ENCODE peak calls at places on chromosome X, in ten cellular contexts. V is GM23248; C is trophoblast cell; X is H9; J is mucosa of descending colon; G is heart right ventricle; O is CD4-positive, alpha-beta memory T cell; L is aorta; Q is HCT116; U is tibial nerve. A is an unnamed sample.

GRCh38 chrX:101191217-101191750 is 28.3 kb upstream of the DRP2 start:
- DNase-seq in Q (no peak), U (no peak), J (no peak), O (no peak), L (peak; percentile 78), V (peak; percentile 36), X (peak; percentile 63), C (peak; percentile 18), G (peak; percentile 20), A (no peak)

GRCh38 chrX:101429934-101430333 is 21.9 kb downstream of the HNRNPH2 start:
- DNase-seq in U (no peak), O (no peak), J (no peak), V (peak; percentile 61), C (peak; percentile 20), X (no peak), Q (no peak), G (no peak), L (no peak), A (no peak)

GRCh38 chrX:41445171-41445570 is 2.0 kb upstream of the NYX start:
- DNase-seq in O (no peak), L (no peak), U (no peak), X (no peak), V (no peak), J (no peak), C (no peak), G (no peak), Q (no peak), A (no peak)

GRCh38 chrX:47101206-47101605 is 23.0 kb downstream of the RGN start:
- DNase-seq in Q (no peak), U (no peak), O (no peak), G (no peak), V (no peak), L (no peak), C (no peak), J (no peak), X (no peak), A (no peak)

GRCh38 chrX:48972214-48973164 is 845 bp upstream of the KCND1 start:
- DNase-seq in V (peak; percentile 59), Q (peak; percentile 10), O (peak; percentile 27), U (peak; percentile 62), L (no peak), J (peak; percentile 35), C (peak; percentile 44), G (no peak), X (peak; percentile 73), A (no peak)

GRCh38 chrX:15512401-15512965 is 11.9 kb downstream of the BMX start:
- DNase-seq in V (peak; percentile 3), X (no peak), G (no peak), O (no peak), L (no peak), J (no peak), U (no peak), C (no peak), Q (no peak), A (no peak)

GRCh38 chrX:10615931-10616780 is 4.2 kb downstream of the MID1 start:
- DNase-seq in V (peak; percentile 53), O (no peak), X (peak; percentile 51), C (peak; percentile 74), J (no peak), U (peak; percentile 47), Q (no peak), G (peak; percentile 11), L (no peak), A (no peak)

GRCh38 chrX:154378059-154378798 is 866 bp upstream of the EMD start:
- DNase-seq in V (peak; percentile 68), L (peak; percentile 90), C (no peak), U (no peak), Q (no peak), J (peak; percentile 72), O (no peak), G (peak; percentile 67), X (peak; percentile 46), A (peak; percentile 37)

GRCh38 chrX:11445540-11445939 is 152.3 kb downstream of the AMELX start:
- DNase-seq in G (no peak), V (no peak), X (no peak), O (no peak), J (no peak), Q (no peak), L (no peak), C (no peak), U (no peak), A (no peak)

GRCh38 chrX:15750611-15751159 is 12.6 kb downstream of the CA5B start:
- DNase-seq in V (peak; percentile 40), O (no peak), Q (no peak), C (no peak), X (no peak), G (no peak), U (no peak), L (no peak), J (no peak), A (no peak)

GRCh38 chrX:37509349-37509748 is 62.1 kb upstream of the LANCL3 start:
- DNase-seq in U (no peak), L (no peak), V (peak; percentile 7), X (no peak), Q (no peak), C (no peak), G (no peak), O (no peak), J (no peak), A (no peak)

GRCh38 chrX:56248492-56248891 is 16.3 kb downstream of the KLF8 start:
- DNase-seq in U (peak; percentile 24), X (peak; percentile 34), G (peak; percentile 26), J (peak; percentile 54), O (peak; percentile 52), V (peak; percentile 66), L (no peak), Q (peak; percentile 21), C (peak; percentile 74), A (peak; percentile 18)

GRCh38 chrX:109940411-109940810 is 62.5 kb upstream of the TMEM164 start:
- DNase-seq in G (no peak), O (no peak), U (no peak), J (no peak), V (no peak), X (no peak), C (no peak), Q (no peak), L (no peak), A (no peak)

GRCh38 chrX:24646745-24647182 is 383 bp downstream of the PCYT1B start:
- DNase-seq in G (no peak), X (peak; percentile 76), U (no peak), L (no peak), J (no peak), C (peak; percentile 39), O (no peak), Q (no peak), V (peak; percentile 13), A (no peak)

GRCh38 chrX:143623657-143624056 is 12.2 kb downstream of the SLITRK4 start:
- DNase-seq in C (no peak), O (no peak), G (no peak), J (no peak), U (no peak), X (no peak), L (no peak), V (no peak), Q (no peak), A (no peak)

GRCh38 chrX:106246511-106246910 is 78.4 kb downstream of the PWWP3B start:
- DNase-seq in V (no peak), J (no peak), X (no peak), G (no peak), L (no peak), O (no peak), Q (no peak), C (no peak), U (no peak), A (no peak)

GRCh38 chrX:44415639-44416386 is 72.3 kb upstream of the EFHC2 start:
- DNase-seq in O (no peak), C (no peak), Q (no peak), J (peak; percentile 29), X (no peak), L (no peak), G (no peak), U (no peak), V (no peak), A (no peak)

GRCh38 chrX:51641421-51642021 is 22.8 kb upstream of the CENPVL3 start:
- DNase-seq in J (no peak), X (peak; percentile 38), L (no peak), V (peak; percentile 60), U (peak; percentile 5), G (no peak), O (peak; percentile 5), Q (peak; percentile 36), C (peak; percentile 58), A (no peak)

GRCh38 chrX:7116081-7116480 is 31.4 kb upstream of the STS start:
- DNase-seq in J (no peak), L (no peak), V (no peak), X (no peak), Q (no peak), C (no peak), G (no peak), O (no peak), U (no peak), A (no peak)
- H3K9me3 ChIP-seq in J (no peaks in the 10 kb centered on the region), L (no peaks in the 10 kb centered on the region), V (no peaks in the 10 kb centered on the region), X (no peaks in the 10 kb centered on the region), Q (no peaks in the 10 kb centered on the region), C (no peaks in the 10 kb centered on the region), G (no peaks in the 10 kb centered on the region), O (no peaks in the 10 kb centered on the region), U (no peaks in the 10 kb centered on the region), A (no peaks in the 10 kb centered on the region)

GRCh38 chrX:81868979-81869378 is 667.1 kb downstream of the SH3BGRL start:
- DNase-seq in G (no peak), C (no peak), J (no peak), V (no peak), Q (no peak), L (peak; percentile 67), U (no peak), O (no peak), X (no peak), A (no peak)

GRCh38 chrX:81866873-81867272 is 665.0 kb downstream of the SH3BGRL start:
- DNase-seq in J (no peak), X (no peak), V (no peak), Q (no peak), L (no peak), O (no peak), U (no peak), C (no peak), G (no peak), A (no peak)
- H3K9me3 ChIP-seq in J (peaks cover 21% of the 10 kb centered on the region), X (peaks cover 73% of the 10 kb centered on the region), V (no peaks in the 10 kb centered on the region), Q (no peaks in the 10 kb centered on the region), L (no peaks in the 10 kb centered on the region), O (no peaks in the 10 kb centered on the region), U (no peaks in the 10 kb centered on the region), C (peaks cover 3% of the 10 kb centered on the region), G (no peaks in the 10 kb centered on the region), A (no peaks in the 10 kb centered on the region)

GRCh38 chrX:77298296-77298695 is 148.9 kb upstream of the FGF16 start:
- DNase-seq in C (no peak), G (no peak), J (no peak), L (no peak), U (no peak), X (no peak), Q (no peak), V (no peak), O (no peak), A (no peak)
- H3K9me3 ChIP-seq in C (no peaks in the 10 kb centered on the region), G (no peaks in the 10 kb centered on the region), J (no peaks in the 10 kb centered on the region), L (no peaks in the 10 kb centered on the region), U (no peaks in the 10 kb centered on the region), X (peaks cover 45% of the 10 kb centered on the region), Q (no peaks in the 10 kb centered on the region), V (no peaks in the 10 kb centered on the region), O (no peaks in the 10 kb centered on the region), A (no peaks in the 10 kb centered on the region)

DNA sequence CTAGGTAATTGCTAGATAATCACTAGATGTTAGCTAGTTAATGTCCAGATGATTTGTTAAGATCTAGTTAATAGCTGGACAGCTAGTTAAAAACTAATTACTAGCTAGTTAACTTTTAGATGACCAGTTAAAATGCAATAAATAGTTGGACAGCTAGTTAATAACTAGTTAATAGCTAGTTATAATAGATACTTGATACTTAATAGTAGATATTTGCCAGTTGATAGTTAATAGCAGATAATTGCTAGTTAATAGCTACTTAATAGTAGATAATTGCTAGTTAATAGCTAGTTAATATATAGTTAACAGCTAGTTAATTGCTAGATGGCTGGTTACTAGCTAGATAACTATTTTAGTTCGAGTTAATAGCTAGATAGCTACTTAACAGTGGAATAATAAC is 631.4 kb upstream of the CT83 start:
- DNase-seq in U (no peak), L (no peak), V (no peak), Q (no peak), G (no peak), J (no peak), C (no peak), O (no peak), X (no peak), A (no peak)
- H3K9me3 ChIP-seq in U (no peaks in the 10 kb centered on the region), L (no peaks in the 10 kb centered on the region), V (no peaks in the 10 kb centered on the region), Q (no peaks in the 10 kb centered on the region), G (no peaks in the 10 kb centered on the region), J (peaks cover 10% of the 10 kb centered on the region), C (no peaks in the 10 kb centered on the region), O (no peaks in the 10 kb centered on the region), X (no peaks in the 10 kb centered on the region), A (no peaks in the 10 kb centered on the region)